ENCODE peak calls at places on chromosome 12, in five cellular contexts. X is right lobe of liver, F is fibroblast of the aortic adventitia, Y is GM12878, V is brain microvascular endothelial cell. E is an unnamed sample.

GRCh38 chr12:94690199-94690695 is 39.9 kb upstream of the TMCC3 start:
- DNase-seq in F (peak), Y (no peak), X (no peak), V (no peak), E (no peak)

GRCh38 chr12:45933504-45933903 is 56.9 kb downstream of the SCAF11 start:
- DNase-seq in F (peak), Y (no peak), V (no peak), X (no peak), E (no peak)

GRCh38 chr12:85441025-85441424 is 161.0 kb downstream of the ALX1 start:
- DNase-seq in F (no peak), X (no peak), Y (no peak), V (no peak), E (no peak)

GRCh38 chr12:10068634-10069033 is 30.2 kb downstream of the CLEC1A start:
- DNase-seq in Y (no peak), V (no peak), F (no peak), X (no peak), E (no peak)

GRCh38 chr12:103783744-103784664 is 57.0 kb downstream of the NT5DC3 start:
- DNase-seq in X (peak), V (no peak), F (no peak), Y (no peak), E (no peak)

GRCh38 chr12:95003213-95003920 is at the start of gene NDUFA12:
- DNase-seq in Y (peak), V (peak), F (peak), X (peak), E (peak)

GRCh38 chr12:39440781-39441180 is 2.1 kb downstream of the KIF21A start:
- DNase-seq in V (no peak), Y (no peak), F (no peak), X (no peak), E (no peak)

GRCh38 chr12:45388545-45388944 is 172.7 kb downstream of the ANO6 start:
- DNase-seq in X (no peak), V (peak), F (peak), Y (no peak), E (peak)

GRCh38 chr12:63928305-63928704 is 83.8 kb downstream of the SRGAP1 start:
- DNase-seq in Y (no peak), V (no peak), F (no peak), X (no peak), E (no peak)

GRCh38 chr12:51913071-51914033 is 6.0 kb downstream of the ACVRL1 start:
- DNase-seq in Y (no peak), V (no peak), X (no peak), F (no peak), E (no peak)
- TF ChIP-seq CTCF in Y (peak), V (peak), X (no peak), F (no peak), E (no peak)

GRCh38 chr12:851343-851742 is 98.2 kb downstream of the RAD52 start:
- DNase-seq in V (no peak), Y (no peak), F (peak), X (no peak), E (peak)
- H3K4me3 ChIP-seq in V (no peak), Y (no peak), F (peak), X (no peak), E (no peak)

DNA sequence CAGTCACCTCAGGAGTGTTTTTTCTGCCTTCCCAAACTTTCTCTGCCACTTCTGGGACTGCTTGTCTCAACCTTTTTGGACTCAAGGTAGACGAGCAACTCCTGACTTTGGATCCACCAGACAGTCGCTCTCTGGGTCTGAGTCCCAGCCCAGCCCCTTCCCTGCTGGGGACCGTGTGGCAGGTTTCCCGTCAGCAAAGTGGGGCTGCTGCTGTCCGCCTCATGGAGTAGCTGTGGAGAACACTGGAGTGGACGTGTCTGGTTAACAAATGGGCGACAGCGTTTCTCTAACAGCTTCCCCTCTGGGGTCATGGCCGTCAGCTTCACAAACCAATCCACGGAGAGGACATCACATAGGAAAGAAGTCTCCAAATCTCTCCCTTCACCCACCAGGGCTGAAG is 54.8 kb downstream of the KCTD10 start:
- DNase-seq in Y (no peak), X (no peak), V (no peak), F (no peak), E (no peak)
- TF ChIP-seq CTCF in Y (no peak), X (no peak), V (no peak), F (no peak), E (no peak)

GRCh38 chr12:111170559-111170958 is 198.3 kb downstream of the PHETA1 start:
- DNase-seq in X (no peak), Y (no peak), V (no peak), F (no peak), E (no peak)
- H3K4me3 ChIP-seq in X (no peak), Y (no peak), V (no peak), F (no peak), E (no peak)

GRCh38 chr12:51889216-51890134 is 1.6 kb downstream of the ANKRD33 start:
- DNase-seq in Y (no peak), X (no peak), V (no peak), F (no peak), E (no peak)
- TF ChIP-seq CTCF in Y (peak), X (no peak), V (peak), F (peak), E (peak)

GRCh38 chr12:110075880-110076279 is 27.6 kb upstream of the C12orf76 start:
- DNase-seq in X (no peak), V (no peak), F (no peak), Y (no peak), E (no peak)

GRCh38 chr12:110074089-110074488 is 25.8 kb upstream of the C12orf76 start:
- DNase-seq in F (no peak), X (no peak), V (no peak), Y (no peak), E (no peak)

GRCh38 chr12:110071967-110072366 is 23.6 kb upstream of the C12orf76 start:
- DNase-seq in V (no peak), F (no peak), Y (no peak), X (no peak), E (no peak)

GRCh38 chr12:110071504-110071903 is 23.2 kb upstream of the C12orf76 start:
- DNase-seq in X (no peak), V (no peak), Y (no peak), F (no peak), E (no peak)

GRCh38 chr12:110073049-110073831 is 24.9 kb upstream of the C12orf76 start:
- DNase-seq in Y (no peak), X (peak), F (no peak), V (no peak), E (no peak)
- H3K4me3 ChIP-seq in Y (peak), X (no peak), F (peak), V (peak), E (peak)

E was measured in AG04450.